ENCODE peak calls at places on chromosomes 11 and 22, in seven cellular contexts. V is GM12878, G is HepG2, K is NT2/D1, E is HCT116, R is K562, F is H1. W is an unnamed sample.

GRCh38 chr11:61832758-61833157 is 4.7 kb downstream of the FADS2 start:
- DNase-seq in E (no peak), R (no peak), F (no peak), G (no peak), V (no peak), K (no peak), W (no peak)

GRCh38 chr11:111429066-111429506 is 50.0 kb upstream of the POU2AF1 start:
- DNase-seq in V (no peak), E (peak; percentile 39), K (peak; percentile 60), G (peak; percentile 64), R (peak; percentile 54), F (no peak), W (peak; percentile 42)

GRCh38 chr11:70471254-70471653 is 72.9 kb downstream of the CTTN start:
- DNase-seq in V (no peak), G (no peak), F (peak; percentile 41), R (peak; percentile 90), E (peak; percentile 23), K (peak; percentile 66), W (peak; percentile 56)

GRCh38 chr11:67468056-67468455 is 995 bp downstream of the TMEM134 start:
- DNase-seq in R (no peak), G (no peak), F (no peak), E (no peak), V (no peak), K (no peak), W (peak; percentile 19)

GRCh38 chr11:83480811-83481210 is 194.6 kb upstream of the CCDC90B start:
- DNase-seq in E (no peak), G (no peak), V (no peak), R (no peak), F (no peak), K (no peak), W (no peak)

GRCh38 chr11:119115484-119116234 is 5.7 kb upstream of the HINFP start:
- DNase-seq in G (no peak), V (no peak), F (no peak), K (no peak), E (no peak), R (no peak), W (no peak)

GRCh38 chr22:27719535-27720227 is 81.9 kb downstream of the MN1 start:
- DNase-seq in F (no peak), G (peak; percentile 40), R (peak; percentile 62), E (no peak), K (no peak), V (no peak), W (no peak)

GRCh38 chr22:39994046-39994565 is 648 bp upstream of the FAM83F start:
- DNase-seq in V (no peak), E (no peak), R (peak; percentile 67), K (no peak), G (no peak), F (no peak), W (no peak)

GRCh38 chr11:119110439-119110838 is 3.3 kb downstream of the C2CD2L start:
- DNase-seq in G (no peak), R (no peak), F (no peak), E (no peak), K (no peak), V (no peak), W (no peak)

GRCh38 chr11:12802418-12803085 is 128.3 kb downstream of the TEAD1 start:
- DNase-seq in R (peak; percentile 26), E (peak; percentile 97), V (no peak), G (peak; percentile 99), F (no peak), K (no peak), W (no peak)

GRCh38 chr11:107468596-107468995 is 11.0 kb upstream of the CWF19L2 start:
- DNase-seq in K (no peak), V (no peak), F (no peak), G (no peak), E (no peak), R (peak; percentile 30), W (peak; percentile 18)

GRCh38 chr11:1877211-1878133 is 14.2 kb downstream of the PRR33 start:
- DNase-seq in R (no peak), F (no peak), G (peak; percentile 13), E (no peak), K (no peak), V (no peak), W (peak; percentile 60)
- TF ChIP-seq YY1 in R (no peak), F (no peak), G (no peak), E (no peak), K (no peak), V (no peak), W (no peak)

GRCh38 chr11:45885921-45886721 is 670 bp downstream of the MAPK8IP1 start:
- DNase-seq in V (no peak), R (no peak), K (no peak), F (peak; percentile 23), E (no peak), G (no peak), W (peak; percentile 78)

GRCh38 chr11:45887587-45887986 is 2.1 kb downstream of the MAPK8IP1 start:
- DNase-seq in V (no peak), E (no peak), R (no peak), G (no peak), F (no peak), K (no peak), W (no peak)

GRCh38 chr11:45885274-45885920 is at the start of gene MAPK8IP1:
- DNase-seq in F (peak; percentile 17), K (peak; percentile 43), G (peak; percentile 47), E (no peak), V (no peak), R (peak; percentile 98), W (peak; percentile 97)

GRCh38 chr11:45884596-45885185 is 760 bp upstream of the MAPK8IP1 start:
- DNase-seq in R (no peak), F (no peak), G (no peak), E (no peak), K (no peak), V (no peak), W (no peak)

DNA sequence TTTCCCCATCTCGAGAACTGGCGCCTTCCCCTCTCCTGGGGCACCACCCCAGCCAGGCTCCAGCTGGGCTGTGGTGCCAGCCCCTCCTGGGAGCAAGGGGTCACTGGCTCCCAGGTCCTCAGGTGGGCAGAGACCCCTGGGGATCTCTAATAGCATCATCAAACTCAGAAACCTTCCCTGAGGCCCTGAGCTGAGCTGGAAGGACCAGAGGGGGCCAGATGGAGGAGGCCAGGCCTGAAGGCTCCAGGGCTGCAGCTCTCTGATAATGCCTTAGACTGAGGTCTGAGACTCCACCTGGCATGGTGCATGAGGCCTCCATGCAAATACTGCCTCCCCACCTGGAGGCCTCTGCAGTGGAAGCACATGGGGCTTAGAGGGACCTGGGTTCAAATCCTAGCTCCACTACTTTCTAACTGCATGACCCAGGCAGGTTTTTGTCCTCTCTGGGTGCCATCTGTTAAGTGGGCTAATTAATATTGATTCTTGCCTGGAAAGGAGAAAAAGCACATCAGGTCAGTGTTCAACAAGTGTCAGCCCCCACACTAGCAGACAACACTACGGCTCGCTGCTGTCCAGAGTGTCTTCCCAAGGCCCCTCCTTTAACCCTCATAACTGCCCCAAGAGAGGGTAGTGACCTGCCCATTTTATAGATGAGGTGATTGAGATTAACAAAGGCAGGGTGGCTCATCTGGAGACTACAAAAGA is 1.5 kb downstream of the MAPK8IP1 start:
- DNase-seq in F (no peak), E (no peak), K (no peak), G (no peak), R (no peak), V (no peak), W (no peak)
- TF ChIP-seq YY1 in F (no peak), E (no peak), K (no peak), G (no peak), R (no peak), V (no peak), W (no peak)

GRCh38 chr11:108897916-108898315 is 233.0 kb downstream of the DDX10 start:
- DNase-seq in F (no peak), V (no peak), E (no peak), R (no peak), G (no peak), K (no peak), W (no peak)

GRCh38 chr11:108897071-108897481 is 232.2 kb downstream of the DDX10 start:
- DNase-seq in G (no peak), R (no peak), V (no peak), K (no peak), F (no peak), E (peak; percentile 95), W (no peak)

GRCh38 chr11:108902027-108902469 is 237.2 kb downstream of the DDX10 start:
- DNase-seq in G (peak; percentile 10), V (no peak), R (no peak), E (no peak), K (no peak), F (no peak), W (no peak)

GRCh38 chr11:108906329-108906728 is 241.5 kb downstream of the DDX10 start:
- DNase-seq in F (no peak), R (no peak), V (no peak), E (no peak), G (peak; percentile 34), K (no peak), W (peak; percentile 55)

DNA sequence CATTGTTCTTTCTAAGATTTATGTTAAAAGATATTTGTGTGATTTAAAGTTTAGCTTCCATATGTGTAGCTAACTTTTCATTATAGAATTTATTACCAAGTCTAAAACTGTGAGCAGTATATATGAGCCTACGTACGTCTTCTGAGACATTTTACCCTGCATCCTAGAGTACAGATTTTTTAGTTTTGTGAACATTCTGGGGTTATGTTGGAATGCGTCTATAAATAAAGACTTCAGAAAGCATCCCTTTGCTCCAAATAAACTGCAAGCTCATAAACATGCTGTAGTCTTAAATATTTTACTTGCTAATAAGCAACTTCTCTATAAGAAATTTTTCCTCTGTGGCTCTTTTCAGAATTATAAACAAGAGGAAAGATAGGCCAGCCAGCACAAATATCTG is 236.5 kb downstream of the DDX10 start:
- DNase-seq in F (no peak), V (no peak), R (no peak), K (no peak), E (no peak), G (no peak), W (no peak)
- TF ChIP-seq YY1 in F (no peak), V (no peak), R (no peak), K (no peak), E (no peak), G (no peak), W (no peak)

GRCh38 chr11:116887909-116888556 is 50.6 kb upstream of the APOA1 start:
- DNase-seq in V (no peak), E (no peak), G (no peak), R (no peak), F (no peak), K (no peak), W (no peak)

GRCh38 chr11:116888884-116889549 is 51.6 kb upstream of the APOA1 start:
- DNase-seq in K (no peak), F (no peak), V (peak; percentile 4), E (no peak), R (no peak), G (peak; percentile 24), W (no peak)

GRCh38 chr11:116890607-116891006 is 53.2 kb upstream of the APOA1 start:
- DNase-seq in G (no peak), K (no peak), F (no peak), V (no peak), R (no peak), E (no peak), W (no peak)

GRCh38 chr11:116891746-116892145 is 54.3 kb upstream of the APOA1 start:
- DNase-seq in R (no peak), E (no peak), V (no peak), G (no peak), F (no peak), K (no peak), W (no peak)

DNA sequence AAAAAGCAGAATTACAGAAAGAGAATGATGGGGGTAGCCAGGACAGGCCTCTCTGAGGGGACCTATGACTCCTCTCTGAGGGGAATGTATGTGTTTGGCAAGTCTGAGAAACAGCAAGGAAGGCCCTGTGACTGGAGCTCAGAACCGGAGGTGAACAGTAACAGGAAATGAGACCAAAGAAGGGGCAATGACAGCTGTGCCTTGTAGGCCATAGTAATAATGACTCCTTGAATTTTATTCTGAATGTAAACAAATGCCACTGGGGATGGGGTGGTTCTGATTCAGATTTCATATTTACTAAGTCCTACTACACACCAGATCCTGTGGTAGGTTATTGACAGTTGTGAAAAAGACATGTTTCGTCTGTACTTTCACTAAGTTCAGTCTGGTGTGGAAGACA is 52.8 kb upstream of the APOA1 start:
- DNase-seq in F (no peak), K (no peak), E (no peak), V (peak; percentile 26), G (no peak), R (no peak), W (no peak)
- TF ChIP-seq YY1 in F (no peak), K (no peak), E (no peak), V (no peak), G (no peak), R (no peak), W (no peak)